ENCODE peak calls at places on chromosomes 1 and 21, in six cellular contexts. T, P, L, Z, Y and M are unnamed samples.
A peak's percentile ranks its signal among the peaks of the same experiment; 100 is the strongest.

GRCh38 chr1:244952280-244952933 is 88.1 kb upstream of the HNRNPU start:
- DNase-seq in P (no peak), T (no peak), Z (no peak), L (no peak), Y (no peak), M (no peak)

GRCh38 chr1:51491166-51491981 is 27.7 kb downstream of the EPS15 start:
- DNase-seq in T (no peak), L (peak; percentile 53), P (no peak), Z (no peak), Y (no peak), M (no peak)

GRCh38 chr1:77051406-77051805 is 167.8 kb downstream of the PIGK start:
- DNase-seq in L (no peak), Y (no peak), Z (no peak), P (no peak), T (no peak), M (no peak)

GRCh38 chr1:36128905-36129206 is 3.8 kb upstream of the COL8A2 start:
- DNase-seq in L (no peak), T (no peak), Y (no peak), Z (no peak), P (no peak), M (no peak)

GRCh38 chr1:29186252-29186651 is 4.6 kb upstream of the SRSF4 start:
- DNase-seq in T (peak; percentile 28), P (no peak), Z (no peak), L (no peak), Y (no peak), M (no peak)

GRCh38 chr1:101291562-101292035 is 54.8 kb downstream of the S1PR1 start:
- DNase-seq in P (no peak), T (no peak), Z (no peak), L (no peak), Y (peak; percentile 40), M (peak; percentile 54)

GRCh38 chr1:244011251-244011650 is 39.8 kb upstream of the ZBTB18 start:
- DNase-seq in Y (no peak), Z (no peak), L (no peak), P (no peak), T (no peak), M (peak; percentile 4)

GRCh38 chr1:44812822-44813543 is 4.7 kb downstream of the BTBD19 start:
- DNase-seq in Z (no peak), P (peak; percentile 65), L (peak; percentile 11), Y (no peak), T (peak; percentile 72), M (no peak)

GRCh38 chr1:157482174-157482573 is 70.1 kb downstream of the FCRL5 start:
- DNase-seq in Z (no peak), P (no peak), Y (no peak), L (no peak), T (no peak), M (no peak)

GRCh38 chr1:181394766-181395165 is 88.6 kb upstream of the CACNA1E start:
- DNase-seq in L (no peak), P (no peak), Z (no peak), T (no peak), Y (no peak), M (no peak)

GRCh38 chr21:44653656-44654575 is 543 bp downstream of the KRTAP12-4 start:
- DNase-seq in L (no peak), Y (no peak), T (no peak), Z (no peak), P (no peak), M (no peak)

GRCh38 chr1:93000751-93001175 is 39.5 kb upstream of the DIPK1A start:
- DNase-seq in Z (no peak), P (no peak), T (no peak), Y (peak; percentile 88), L (no peak), M (no peak)

GRCh38 chr1:46084553-46085448 is 47.6 kb downstream of the PIK3R3 start:
- DNase-seq in Z (no peak), L (no peak), P (no peak), Y (peak; percentile 70), T (no peak), M (no peak)

GRCh38 chr1:95339377-95339776 is 105.4 kb downstream of the RWDD3 start:
- DNase-seq in L (no peak), Y (no peak), T (no peak), Z (no peak), P (no peak), M (no peak)

GRCh38 chr21:41752231-41752681 is 14.6 kb downstream of the RIPK4 start:
- DNase-seq in Y (peak; percentile 81), L (no peak), T (no peak), Z (no peak), P (no peak), M (no peak)

GRCh38 chr1:225695578-225696332 is 42.8 kb upstream of the ENAH start:
- DNase-seq in Z (no peak), L (no peak), Y (peak; percentile 51), P (no peak), T (no peak), M (no peak)

GRCh38 chr1:44803312-44804095 is 3.3 kb downstream of the PLK3 start:
- DNase-seq in L (no peak), T (no peak), P (no peak), Y (no peak), Z (no peak), M (no peak)

GRCh38 chr1:203403586-203403985 is 52.7 kb upstream of the FMOD start:
- DNase-seq in L (no peak), T (no peak), P (no peak), Z (no peak), Y (no peak), M (no peak)

GRCh38 chr1:41361495-41362356 is 492 bp downstream of the FOXO6 start:
- DNase-seq in P (peak; percentile 64), L (no peak), Y (no peak), T (no peak), Z (peak; percentile 35), M (no peak)

GRCh38 chr1:16074217-16074616 is 766 bp upstream of the FAM131C start:
- DNase-seq in L (no peak), Z (no peak), Y (no peak), T (no peak), P (no peak), M (no peak)

GRCh38 chr21:23131177-23131576 is 2133.0 kb downstream of the NCAM2 start:
- DNase-seq in Y (peak; percentile 45), P (no peak), Z (no peak), T (no peak), L (no peak), M (no peak)

GRCh38 chr1:6348511-6349191 is 44.9 kb downstream of the ACOT7 start:
- DNase-seq in Y (peak; percentile 86), P (no peak), T (no peak), Z (no peak), L (peak; percentile 43), M (no peak)

GRCh38 chr1:71083271-71083670 is 2.4 kb upstream of the ZRANB2 start:
- DNase-seq in P (no peak), Z (no peak), L (no peak), T (no peak), Y (no peak), M (no peak)

GRCh38 chr1:47188901-47189785 is 693 bp downstream of the PDZK1IP1 start:
- DNase-seq in Z (no peak), L (no peak), Y (no peak), P (no peak), T (peak; percentile 25), M (no peak)

GRCh38 chr1:205232945-205233397 is 5.2 kb downstream of the TMCC2 start:
- DNase-seq in Y (no peak), P (no peak), L (no peak), T (no peak), Z (no peak), M (no peak)

GRCh38 chr1:224525411-224526040 is 90.6 kb upstream of the CNIH3 start:
- DNase-seq in T (no peak), Z (no peak), P (no peak), Y (peak; percentile 44), L (no peak), M (no peak)
- H3K27ac ChIP-seq in T (no peak overlapping the region), Z (no peak overlapping the region), P (no peak overlapping the region), Y (peak overlapping the region; percentile 39), L (no peak overlapping the region), M (no peak overlapping the region)

GRCh38 chr1:39922139-39922757 is 20.5 kb upstream of the MYCL start:
- DNase-seq in P (no peak), Y (no peak), T (peak; percentile 91), L (no peak), Z (no peak), M (no peak)
- H3K4me3 ChIP-seq in P (no peak overlapping the region), Y (no peak overlapping the region), T (no peak overlapping the region), L (no peak overlapping the region), Z (no peak overlapping the region), M (no peak overlapping the region)

GRCh38 chr1:31336687-31337467 is 36.0 kb downstream of the FABP3 start:
- DNase-seq in P (no peak), Y (no peak), T (peak; percentile 79), L (no peak), Z (no peak), M (no peak)

DNA sequence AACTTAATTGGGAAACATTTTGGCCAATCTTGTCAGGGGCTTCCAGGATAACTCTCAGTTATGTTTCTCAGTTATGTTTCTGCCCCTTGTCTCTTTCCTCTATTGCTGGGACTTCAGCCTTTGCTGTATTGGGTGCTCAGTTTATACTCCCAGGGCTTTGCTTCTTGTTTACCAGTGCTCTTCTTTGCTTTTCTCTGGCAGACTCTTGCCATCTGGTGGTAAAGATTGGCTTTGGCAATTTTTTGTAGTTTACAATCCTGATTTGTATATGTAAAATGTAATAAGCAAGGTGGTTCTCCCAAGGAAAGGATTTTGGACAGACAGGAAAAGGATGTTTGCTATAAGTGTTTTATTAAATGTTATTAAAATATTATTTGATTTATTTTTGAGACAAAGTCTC is 37.9 kb downstream of the FABP3 start:
- DNase-seq in T (no peak), Z (no peak), Y (peak; percentile 71), P (no peak), L (no peak), M (peak; percentile 2)
- TF ChIP-seq CTCF in T (peak; percentile 52), Z (peak; percentile 61), Y (peak; percentile 72), P (no peak), L (peak; percentile 55), M (peak; percentile 63)

GRCh38 chr21:27425172-27425571 is 458.3 kb upstream of the ADAMTS5 start:
- DNase-seq in L (no peak), Y (no peak), T (no peak), P (no peak), Z (no peak), M (no peak)

GRCh38 chr21:27424601-27425000 is 457.7 kb upstream of the ADAMTS5 start:
- DNase-seq in P (no peak), Z (no peak), Y (no peak), L (no peak), T (no peak), M (no peak)

GRCh38 chr21:27425574-27425973 is 458.7 kb upstream of the ADAMTS5 start:
- DNase-seq in L (no peak), P (no peak), Y (no peak), T (no peak), Z (no peak), M (peak; percentile 8)

GRCh38 chr21:27423073-27423472 is 456.2 kb upstream of the ADAMTS5 start:
- DNase-seq in Z (peak; percentile 61), Y (peak; percentile 7), P (no peak), L (peak; percentile 36), T (no peak), M (peak; percentile 88)

DNA sequence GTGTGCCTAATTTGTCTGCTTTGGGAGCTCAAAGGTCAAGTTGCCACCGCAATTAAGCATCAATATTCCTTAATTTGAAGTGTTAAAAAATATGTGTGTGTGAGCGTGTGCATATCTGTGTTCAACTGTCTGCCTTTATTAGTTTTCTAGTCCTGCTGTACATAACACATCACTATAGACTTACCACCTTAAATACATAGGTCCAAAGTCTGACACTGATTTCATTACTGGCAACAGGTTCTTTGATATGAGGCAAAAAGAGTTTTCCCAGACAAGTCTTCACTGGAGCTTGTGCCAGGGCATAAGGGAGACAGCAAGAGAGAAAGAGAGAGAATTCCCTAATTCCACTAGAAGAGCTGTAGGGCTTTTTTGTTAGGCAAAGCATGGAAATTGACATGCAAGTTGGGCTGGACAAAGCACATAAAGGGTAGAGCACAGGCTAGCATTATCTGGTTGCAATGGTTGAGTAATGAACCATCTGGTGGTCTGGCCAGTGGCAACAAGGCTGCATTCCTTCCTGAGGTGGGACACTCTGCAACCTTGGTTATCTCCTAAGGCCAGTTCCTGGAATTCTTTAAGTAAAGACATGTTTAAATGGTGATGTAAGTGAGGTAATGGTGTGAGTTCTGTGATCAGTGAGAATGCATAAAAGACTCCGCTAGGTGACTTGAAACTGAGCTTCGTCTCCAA is 457.2 kb upstream of the ADAMTS5 start:
- DNase-seq in T (no peak), L (no peak), P (no peak), Z (no peak), Y (no peak), M (peak; percentile 16)
- H3K27ac ChIP-seq in T (no peak overlapping the region), L (no peak overlapping the region), P (no peak overlapping the region), Z (no peak overlapping the region), Y (no peak overlapping the region), M (peak overlapping the region; percentile 41)